ENCODE peak calls at places on chromosome 21, in eight cellular contexts. T, X, S, O, R, F, A and U are unnamed samples.

GRCh38 chr21:30340714-30341573 is 3.5 kb upstream of the KRTAP27-1 start:
- DNase-seq in T (peak; percentile 18), X (peak; percentile 40), S (peak; percentile 25), O (no peak), R (peak; percentile 1), F (peak; percentile 57), A (peak; percentile 4), U (peak; percentile 77)

GRCh38 chr21:44926364-44927101 is 5.8 kb upstream of the ITGB2 start:
- DNase-seq in T (no peak), X (peak; percentile 70), S (no peak), O (no peak), R (no peak), F (no peak), A (peak; percentile 56), U (no peak)

GRCh38 chr21:17925900-17926299 is 106.7 kb upstream of the C21orf91 start:
- DNase-seq in T (no peak), X (no peak), S (peak; percentile 12), O (no peak), R (no peak), F (peak; percentile 12), A (no peak), U (no peak)

GRCh38 chr21:43925609-43926008 is 60.6 kb downstream of the AGPAT3 start:
- DNase-seq in T (no peak), X (no peak), S (no peak), O (no peak), R (peak; percentile 19), F (no peak), A (no peak), U (no peak)

GRCh38 chr21:45040114-45040715 is 34.2 kb upstream of the ADARB1 start:
- DNase-seq in T (no peak), X (no peak), S (no peak), O (no peak), R (no peak), F (no peak), A (no peak), U (no peak)

GRCh38 chr21:20970691-20971090 is 27.5 kb upstream of the NCAM2 start:
- DNase-seq in T (no peak), X (no peak), S (no peak), O (no peak), R (no peak), F (no peak), A (no peak), U (no peak)

GRCh38 chr21:46256501-46256994 is 28.0 kb upstream of the LSS start:
- DNase-seq in T (peak; percentile 38), X (no peak), S (no peak), O (no peak), R (no peak), F (no peak), A (no peak), U (no peak)

GRCh38 chr21:33196956-33197374 is 32.8 kb upstream of the IFNAR2 start:
- DNase-seq in T (peak; percentile 33), X (peak; percentile 64), S (peak; percentile 58), O (no peak), R (peak; percentile 81), F (peak; percentile 68), A (peak; percentile 54), U (peak; percentile 86)

GRCh38 chr21:44943686-44944550 is 4.1 kb downstream of the SLX9 start:
- DNase-seq in T (no peak), X (no peak), S (no peak), O (no peak), R (no peak), F (no peak), A (no peak), U (no peak)

GRCh38 chr21:43956667-43957030 is 55.5 kb upstream of the TRAPPC10 start:
- DNase-seq in T (no peak), X (no peak), S (no peak), O (no peak), R (no peak), F (no peak), A (no peak), U (peak; percentile 67)